ENCODE peak calls at places on chromosomes 6 and 20, in six cellular contexts. W, D, E, R, U and B are unnamed samples.

GRCh38 chr20:53529658-53530057 is 64.0 kb downstream of the ZNF217 start:
- DNase-seq in W (no peak), D (peak), E (no peak), R (no peak), U (no peak), B (no peak)

GRCh38 chr6:127146935-127147334 is 28.5 kb downstream of the RSPO3 start:
- DNase-seq in W (no peak), D (no peak), E (no peak), R (no peak), U (no peak), B (no peak)

GRCh38 chr6:83038246-83038645 is 27.4 kb downstream of the UBE3D start:
- DNase-seq in W (no peak), D (no peak), E (no peak), R (no peak), U (no peak), B (no peak)

GRCh38 chr6:112149236-112149635 is 61.8 kb downstream of the FAM229B start:
- DNase-seq in W (no peak), D (no peak), E (no peak), R (no peak), U (peak), B (no peak)

GRCh38 chr20:49851991-49852390 is 39.4 kb downstream of the SLC9A8 start:
- DNase-seq in W (no peak), D (no peak), E (no peak), R (no peak), U (peak), B (no peak)

GRCh38 chr20:15986690-15987089 is 586.6 kb downstream of the KIF16B start:
- DNase-seq in W (no peak), D (no peak), E (no peak), R (no peak), U (no peak), B (no peak)

GRCh38 chr6:170166511-170167122 is 124.3 kb downstream of the DLL1 start:
- DNase-seq in W (peak), D (no peak), E (no peak), R (no peak), U (no peak), B (no peak)

GRCh38 chr6:157715766-157716171 is 107.3 kb upstream of the SNX9 start:
- DNase-seq in W (no peak), D (peak), E (no peak), R (peak), U (no peak), B (no peak)

GRCh38 chr6:102812242-102812641 is 1418.7 kb downstream of the GRIK2 start:
- DNase-seq in W (no peak), D (no peak), E (no peak), R (no peak), U (no peak), B (no peak)

GRCh38 chr6:116465246-116465645 is 4.1 kb downstream of the CALHM6 start:
- DNase-seq in W (no peak), D (no peak), E (no peak), R (no peak), U (no peak), B (no peak)

GRCh38 chr6:150146436-150146835 is 3.6 kb downstream of the PPP1R14C start:
- DNase-seq in W (no peak), D (no peak), E (no peak), R (peak), U (no peak), B (no peak)

GRCh38 chr20:44394520-44395182 is 39.2 kb downstream of the HNF4A start:
- DNase-seq in W (no peak), D (no peak), E (no peak), R (no peak), U (no peak), B (no peak)

GRCh38 chr6:7264686-7265384 is 48.2 kb downstream of the SSR1 start:
- DNase-seq in W (peak), D (peak), E (no peak), R (no peak), U (no peak), B (no peak)

GRCh38 chr20:38186788-38187221 is 21.7 kb upstream of the TGM2 start:
- DNase-seq in W (no peak), D (no peak), E (no peak), R (no peak), U (no peak), B (no peak)

GRCh38 chr6:74749211-74750142 is 456.4 kb downstream of the COL12A1 start:
- DNase-seq in W (no peak), D (no peak), E (no peak), R (no peak), U (no peak), B (no peak)

GRCh38 chr6:10418862-10419748 is 4.2 kb upstream of the TFAP2A start:
- DNase-seq in W (no peak), D (no peak), E (no peak), R (no peak), U (no peak), B (no peak)

GRCh38 chr20:44247676-44248419 is 740 bp downstream of the GDAP1L1 start:
- DNase-seq in W (no peak), D (no peak), E (peak), R (no peak), U (peak), B (no peak)

GRCh38 chr6:117908246-117909107 is 1.4 kb downstream of the SLC35F1 start:
- DNase-seq in W (no peak), D (no peak), E (no peak), R (no peak), U (no peak), B (peak)

GRCh38 chr6:51618563-51618962 is 468.9 kb downstream of the PKHD1 start:
- DNase-seq in W (no peak), D (no peak), E (no peak), R (no peak), U (no peak), B (no peak)

GRCh38 chr20:385448-385847 is 4.9 kb downstream of the TRIB3 start:
- DNase-seq in W (no peak), D (no peak), E (no peak), R (no peak), U (no peak), B (no peak)

GRCh38 chr20:57030611-57031600 is 235.5 kb downstream of the BMP7 start:
- DNase-seq in W (no peak), D (no peak), E (no peak), R (no peak), U (peak), B (no peak)

GRCh38 chr6:156718647-156719394 is 58.4 kb upstream of the ARID1B start:
- DNase-seq in W (peak), D (peak), E (peak), R (peak), U (no peak), B (no peak)

GRCh38 chr6:154156135-154156948 is 117.3 kb downstream of the OPRM1 start:
- DNase-seq in W (peak), D (no peak), E (peak), R (peak), U (peak), B (peak)

GRCh38 chr6:151385177-151385576 is 6.2 kb downstream of the ZBTB2 start:
- DNase-seq in W (no peak), D (no peak), E (no peak), R (no peak), U (no peak), B (no peak)

DNA sequence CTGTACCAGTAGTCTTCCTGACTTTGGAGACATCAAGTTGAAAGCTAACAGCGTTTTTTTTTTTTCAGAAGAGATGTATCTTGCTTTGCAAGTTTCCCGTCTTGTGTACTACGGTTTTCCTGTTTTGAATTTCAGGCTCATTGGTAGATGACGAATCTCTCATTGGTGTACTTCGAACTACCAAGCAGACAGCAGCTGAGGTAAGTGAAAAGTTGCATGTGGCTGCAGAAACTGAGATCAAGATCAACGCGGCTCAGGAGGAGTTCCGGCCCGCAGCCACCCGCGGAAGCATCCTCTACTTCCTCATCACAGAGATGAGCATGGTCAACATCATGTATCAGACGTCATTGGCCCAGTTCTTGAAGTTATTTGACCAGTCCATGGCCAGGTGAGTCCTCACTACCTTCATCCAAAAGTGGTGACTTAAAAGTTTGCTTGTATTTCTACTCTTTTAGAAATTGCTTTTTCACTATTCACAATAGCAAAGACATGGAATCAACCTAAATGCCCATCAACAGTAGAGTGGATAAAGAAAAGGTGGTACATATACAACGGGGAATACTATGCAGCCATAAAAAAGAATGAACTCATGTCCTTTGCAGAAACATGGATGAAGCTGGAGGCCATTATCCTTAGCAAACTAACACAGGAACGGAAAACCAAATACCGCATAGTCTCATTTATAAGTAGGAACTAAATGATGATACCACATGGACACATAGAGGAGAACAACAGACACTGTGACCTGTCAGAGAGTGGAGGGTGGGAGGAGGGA is 110.6 kb upstream of the GLP1R start:
- DNase-seq in W (no peak), D (no peak), E (no peak), R (no peak), U (no peak), B (no peak)
- H3K27ac ChIP-seq in W (no peak), D (no peak), E (no peak), R (no peak), U (no peak), B (no peak)

GRCh38 chr6:106514281-106514885 is 114.9 kb downstream of the RTN4IP1 start:
- DNase-seq in W (no peak), D (no peak), E (no peak), R (no peak), U (no peak), B (no peak)
- H3K4me3 ChIP-seq in W (no peak), D (no peak), E (no peak), R (peak), U (peak), B (peak)

GRCh38 chr6:79607000-79607399 is 24.1 kb upstream of the SH3BGRL2 start:
- DNase-seq in W (no peak), D (no peak), E (no peak), R (no peak), U (no peak), B (no peak)

GRCh38 chr6:79605968-79606764 is 25.0 kb upstream of the SH3BGRL2 start:
- DNase-seq in W (no peak), D (no peak), E (peak), R (no peak), U (no peak), B (no peak)

GRCh38 chr6:79602859-79603258 is 28.3 kb upstream of the SH3BGRL2 start:
- DNase-seq in W (no peak), D (no peak), E (no peak), R (no peak), U (no peak), B (no peak)

GRCh38 chr6:79605061-79605460 is 26.1 kb upstream of the SH3BGRL2 start:
- DNase-seq in W (no peak), D (no peak), E (no peak), R (no peak), U (no peak), B (no peak)

GRCh38 chr6:79604583-79605037 is 26.5 kb upstream of the SH3BGRL2 start:
- DNase-seq in W (no peak), D (no peak), E (peak), R (peak), U (no peak), B (no peak)
- TF ChIP-seq EP300 in W (no peak), D (no peak), E (no peak), R (no peak), U (no peak), B (no peak)

DNA sequence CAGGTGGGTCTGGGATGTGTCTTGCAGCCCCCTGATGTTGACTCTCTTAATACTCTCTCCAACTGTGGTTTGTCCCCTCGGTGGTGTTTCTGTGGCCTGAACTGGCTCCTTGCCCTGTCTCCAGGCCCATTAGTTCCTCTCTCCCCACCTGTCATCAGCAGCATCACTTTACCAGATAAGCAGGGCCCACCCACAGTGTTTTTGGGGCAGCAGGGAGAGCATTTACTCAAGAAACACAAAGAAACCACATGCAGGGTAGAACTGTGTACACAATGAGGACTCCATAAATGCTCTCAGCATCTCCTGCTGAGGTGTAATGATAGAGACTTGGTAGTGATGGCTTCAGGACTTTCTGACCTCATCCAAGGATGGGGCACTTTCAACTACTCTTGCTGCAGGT is 20.2 kb upstream of the MRPS18A start:
- DNase-seq in W (no peak), D (no peak), E (no peak), R (no peak), U (no peak), B (no peak)
- H3K27ac ChIP-seq in W (no peak), D (peak), E (no peak), R (no peak), U (no peak), B (no peak)

GRCh38 chr6:37060195-37060559 is 54.7 kb downstream of the FGD2 start:
- DNase-seq in W (no peak), D (no peak), E (no peak), R (no peak), U (no peak), B (no peak)
- H3K4me3 ChIP-seq in W (no peak), D (no peak), E (peak), R (no peak), U (no peak), B (no peak)